ENCODE peak calls at places on chromosome 15, in nine cellular contexts. P is PC-3, B is heart right ventricle, M is stomach, X is MM.1S, Y is ascending aorta, V is AG10803, K is BJ, N is fibroblast of mammary gland. U is an unnamed sample.

GRCh38 chr15:65954289-65954741 is 85.0 kb downstream of the RAB11A start:
- DNase-seq in P (peak), B (no peak), M (no peak), X (peak), Y (no peak), V (no peak), K (no peak), N (peak), U (no peak)

GRCh38 chr15:37101634-37102314 is 1.4 kb upstream of the MEIS2 start:
- DNase-seq in P (peak), B (peak), M (peak), X (peak), Y (no peak), V (peak), K (no peak), N (peak), U (peak)

GRCh38 chr15:72902245-72902928 is 118.8 kb upstream of the ADPGK start:
- DNase-seq in P (no peak), B (peak), M (peak), X (no peak), Y (peak), V (peak), K (peak), N (peak), U (no peak)

GRCh38 chr15:66842710-66843441 is 140.8 kb downstream of the SMAD6 start:
- DNase-seq in P (peak), B (peak), M (peak), X (no peak), Y (no peak), V (peak), K (no peak), N (peak), U (no peak)

GRCh38 chr15:26438316-26438715 is 334.6 kb downstream of the GABRB3 start:
- DNase-seq in P (no peak), B (no peak), M (no peak), X (no peak), Y (no peak), V (no peak), K (no peak), N (no peak), U (no peak)

GRCh38 chr15:40445411-40446055 is 4.8 kb downstream of the BAHD1 start:
- DNase-seq in P (peak), B (no peak), M (no peak), X (no peak), Y (no peak), V (peak), K (peak), N (peak), U (no peak)

GRCh38 chr15:53453253-53454105 is 306.0 kb downstream of the WDR72 start:
- DNase-seq in P (no peak), B (no peak), M (peak), X (no peak), Y (no peak), V (no peak), K (no peak), N (no peak), U (no peak)

GRCh38 chr15:56327721-56328502 is 37.3 kb upstream of the TEX9 start:
- DNase-seq in P (peak), B (no peak), M (peak), X (no peak), Y (no peak), V (peak), K (no peak), N (no peak), U (peak)

GRCh38 chr15:84684092-84684491 is 26.1 kb upstream of the NMB start:
- DNase-seq in P (no peak), B (no peak), M (no peak), X (no peak), Y (no peak), V (no peak), K (no peak), N (peak), U (no peak)

GRCh38 chr15:74007820-74008371 is 13.4 kb downstream of the PML start:
- DNase-seq in P (no peak), B (no peak), M (no peak), X (no peak), Y (no peak), V (no peak), K (no peak), N (no peak), U (no peak)

GRCh38 chr15:52558196-52558595 is 10.6 kb downstream of the ARPP19 start:
- DNase-seq in P (no peak), B (no peak), M (no peak), X (no peak), Y (no peak), V (peak), K (peak), N (peak), U (no peak)

GRCh38 chr15:78103406-78104118 is 11.2 kb downstream of the SH2D7 start:
- DNase-seq in P (peak), B (no peak), M (peak), X (peak), Y (no peak), V (no peak), K (no peak), N (no peak), U (peak)

GRCh38 chr15:77859491-77860060 is 217.9 kb downstream of the TBC1D2B start:
- DNase-seq in P (no peak), B (no peak), M (no peak), X (no peak), Y (no peak), V (no peak), K (no peak), N (no peak), U (no peak)

GRCh38 chr15:44536962-44537727 is at the start of gene EIF3J:
- DNase-seq in P (peak), B (peak), M (peak), X (peak), Y (peak), V (peak), K (peak), N (peak), U (peak)

GRCh38 chr15:61256231-61256630 is 27.1 kb upstream of the RORA start:
- DNase-seq in P (no peak), B (no peak), M (no peak), X (no peak), Y (no peak), V (peak), K (no peak), N (peak), U (no peak)

GRCh38 chr15:89770041-89770440 is 6.1 kb upstream of the MESP2 start:
- DNase-seq in P (peak), B (no peak), M (no peak), X (no peak), Y (no peak), V (peak), K (no peak), N (peak), U (no peak)

GRCh38 chr15:67843571-67844387 is 3.9 kb upstream of the RNU6-1 start:
- DNase-seq in P (no peak), B (no peak), M (no peak), X (no peak), Y (no peak), V (no peak), K (peak), N (no peak), U (no peak)

GRCh38 chr15:40029979-40030893 is 8.7 kb downstream of the SRP14 start:
- DNase-seq in P (peak), B (no peak), M (no peak), X (peak), Y (no peak), V (peak), K (no peak), N (peak), U (no peak)

GRCh38 chr15:39462691-39463090 is 118.2 kb upstream of the THBS1 start:
- DNase-seq in P (peak), B (no peak), M (no peak), X (no peak), Y (no peak), V (peak), K (no peak), N (peak), U (no peak)

GRCh38 chr15:34011476-34011875 is 27.5 kb downstream of the AVEN start:
- DNase-seq in P (no peak), B (no peak), M (no peak), X (no peak), Y (no peak), V (no peak), K (no peak), N (no peak), U (no peak)

GRCh38 chr15:60626051-60626450 is 147.1 kb upstream of the ICE2 start:
- DNase-seq in P (no peak), B (no peak), M (no peak), X (no peak), Y (no peak), V (no peak), K (no peak), N (no peak), U (no peak)

GRCh38 chr15:25183581-25184330 is 229.0 kb downstream of the SNRPN start:
- DNase-seq in P (no peak), B (no peak), M (no peak), X (no peak), Y (peak), V (no peak), K (no peak), N (no peak), U (no peak)

GRCh38 chr15:86877171-86877631 is 797.5 kb downstream of the AGBL1 start:
- DNase-seq in P (peak), B (no peak), M (no peak), X (no peak), Y (no peak), V (no peak), K (no peak), N (no peak), U (no peak)

GRCh38 chr15:39388118-39388517 is 192.8 kb upstream of the THBS1 start:
- DNase-seq in P (no peak), B (no peak), M (no peak), X (no peak), Y (no peak), V (no peak), K (no peak), N (no peak), U (no peak)

DNA sequence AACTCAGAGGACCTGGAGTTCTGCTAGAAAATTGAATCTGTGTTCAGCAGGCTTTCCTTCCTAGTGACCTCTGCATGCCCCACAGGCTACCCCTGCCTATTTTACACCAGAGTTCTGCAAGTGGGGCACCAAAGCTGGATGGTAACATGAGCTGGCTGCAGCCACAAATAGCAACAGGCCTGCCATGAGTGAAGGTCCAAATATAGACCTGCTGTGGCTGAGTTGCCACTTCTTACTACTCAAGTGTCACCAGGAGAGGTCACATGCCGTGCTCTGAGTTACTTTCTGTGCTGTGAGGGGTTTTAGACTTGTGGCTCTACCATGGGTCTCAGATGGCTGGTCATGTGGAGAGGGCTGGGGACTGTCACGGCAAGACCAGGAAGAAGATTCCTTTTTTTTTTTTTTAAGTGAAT is at the start of gene FSD2:
- DNase-seq in P (no peak), B (peak), M (no peak), X (peak), Y (no peak), V (no peak), K (no peak), N (no peak), U (no peak)
- H3K4me3 ChIP-seq in P (no peak), B (peak), M (no peak), X (peak), Y (no peak), V (no peak), K (no peak), N (no peak), U (no peak)

GRCh38 chr15:75179773-75180140 is 21.9 kb upstream of the C15orf39 start:
- DNase-seq in P (no peak), B (no peak), M (no peak), X (no peak), Y (no peak), V (no peak), K (no peak), N (no peak), U (no peak)

GRCh38 chr15:75176404-75176761 is 25.3 kb upstream of the C15orf39 start:
- DNase-seq in P (no peak), B (no peak), M (peak), X (no peak), Y (no peak), V (no peak), K (no peak), N (no peak), U (no peak)

GRCh38 chr15:75178938-75179772 is 22.5 kb upstream of the C15orf39 start:
- DNase-seq in P (no peak), B (no peak), M (no peak), X (no peak), Y (no peak), V (no peak), K (no peak), N (no peak), U (no peak)

GRCh38 chr15:75177360-75178071 is 24.2 kb upstream of the C15orf39 start:
- DNase-seq in P (no peak), B (no peak), M (no peak), X (peak), Y (no peak), V (no peak), K (no peak), N (peak), U (no peak)

GRCh38 chr15:75178171-75178937 is 23.3 kb upstream of the C15orf39 start:
- DNase-seq in P (no peak), B (peak), M (peak), X (peak), Y (no peak), V (no peak), K (no peak), N (peak), U (no peak)
- H3K4me3 ChIP-seq in P (no peak), B (peak), M (peak), X (peak), Y (peak), V (no peak), K (no peak), N (no peak), U (no peak)

GRCh38 chr15:81292516-81293001 is 31.4 kb downstream of the STARD5 start:
- DNase-seq in P (no peak), B (no peak), M (no peak), X (no peak), Y (no peak), V (no peak), K (no peak), N (no peak), U (no peak)
- H3K4me3 ChIP-seq in P (no peak), B (no peak), M (no peak), X (no peak), Y (no peak), V (no peak), K (no peak), N (no peak), U (no peak)

GRCh38 chr15:30992073-30992363 is 590 bp upstream of the MTMR10 start:
- DNase-seq in P (no peak), B (no peak), M (no peak), X (no peak), Y (no peak), V (no peak), K (no peak), N (no peak), U (no peak)

GRCh38 chr15:30991301-30992072 is at the start of gene MTMR10:
- DNase-seq in P (peak), B (peak), M (peak), X (peak), Y (no peak), V (peak), K (peak), N (peak), U (peak)

GRCh38 chr15:30992465-30992864 is 1.0 kb upstream of the MTMR10 start:
- DNase-seq in P (no peak), B (no peak), M (no peak), X (no peak), Y (no peak), V (no peak), K (no peak), N (no peak), U (no peak)

GRCh38 chr15:30990451-30991300 is 752 bp downstream of the MTMR10 start:
- DNase-seq in P (peak), B (no peak), M (no peak), X (peak), Y (no peak), V (peak), K (no peak), N (peak), U (no peak)

DNA sequence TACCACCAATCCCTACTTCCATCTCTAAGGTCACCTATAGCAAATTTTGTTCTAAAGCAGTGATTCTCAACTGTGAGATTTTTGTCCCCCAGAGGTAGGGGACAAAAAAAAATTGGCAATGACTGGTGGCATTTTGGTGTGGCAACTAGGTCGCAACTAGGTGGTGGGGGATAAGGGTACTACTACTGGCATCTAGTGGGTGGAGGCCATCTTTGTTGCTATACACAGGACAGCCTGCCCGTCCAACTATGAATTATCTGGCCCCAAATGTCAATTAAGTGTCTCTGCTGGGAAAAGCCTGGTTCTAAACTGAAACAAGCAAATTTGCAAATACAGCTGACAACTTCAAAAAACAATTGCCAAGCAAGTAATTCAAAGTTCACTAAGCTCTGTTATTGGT is 1.4 kb downstream of the MTMR10 start:
- DNase-seq in P (no peak), B (no peak), M (no peak), X (peak), Y (no peak), V (no peak), K (no peak), N (peak), U (no peak)
- H3K4me3 ChIP-seq in P (peak), B (peak), M (peak), X (peak), Y (peak), V (peak), K (peak), N (peak), U (peak)